ENCODE peak calls at places on chromosomes 13 and 19, in five cellular contexts. R, O, Q, W and T are unnamed samples.

GRCh38 chr19:6354098-6354674 is 7.1 kb upstream of the CLPP start:
- DNase-seq in O (no peak), W (peak), Q (no peak), R (no peak), T (no peak)

GRCh38 chr19:36182612-36183454 is 30.6 kb upstream of the COX7A1 start:
- DNase-seq in O (no peak), R (peak), Q (no peak), W (no peak), T (no peak)

GRCh38 chr13:108950333-108951010 is 321.1 kb downstream of the MYO16 start:
- DNase-seq in W (no peak), Q (no peak), O (no peak), R (peak), T (no peak)

GRCh38 chr13:106088094-106088493 is 447.4 kb downstream of the EFNB2 start:
- DNase-seq in W (peak), R (no peak), O (no peak), Q (no peak), T (no peak)

GRCh38 chr19:3612901-3613741 is 6.4 kb upstream of the TBXA2R start:
- DNase-seq in W (no peak), R (no peak), Q (no peak), O (no peak), T (no peak)

GRCh38 chr19:1591421-1592022 is 1.1 kb downstream of the MBD3 start:
- DNase-seq in O (no peak), W (peak), R (no peak), Q (no peak), T (no peak)

GRCh38 chr19:16227837-16228636 is 30.3 kb downstream of the AP1M1 start:
- DNase-seq in O (no peak), Q (no peak), R (no peak), W (no peak), T (no peak)

GRCh38 chr13:98688373-98688772 is 64.1 kb downstream of the SLC15A1 start:
- DNase-seq in W (no peak), R (no peak), O (no peak), Q (no peak), T (no peak)

GRCh38 chr19:10290439-10290875 is 705 bp downstream of the ICAM5 start:
- DNase-seq in R (peak), Q (no peak), O (no peak), W (no peak), T (no peak)

GRCh38 chr19:39826311-39826945 is 7.5 kb downstream of the DYRK1B start:
- DNase-seq in Q (no peak), O (no peak), W (no peak), R (no peak), T (no peak)

GRCh38 chr13:40508112-40508511 is 158.3 kb downstream of the FOXO1 start:
- DNase-seq in Q (no peak), R (peak), W (no peak), O (no peak), T (peak)

GRCh38 chr19:1911995-1912394 is 6.8 kb downstream of the ADAT3 start:
- DNase-seq in O (no peak), W (no peak), R (no peak), Q (no peak), T (no peak)

GRCh38 chr13:88246239-88246638 is 575.1 kb downstream of the SLITRK5 start:
- DNase-seq in W (no peak), R (no peak), Q (no peak), O (no peak), T (no peak)

GRCh38 chr19:44476559-44477408 is 23.5 kb downstream of the ZNF180 start:
- DNase-seq in W (peak), Q (no peak), R (no peak), O (no peak), T (no peak)

GRCh38 chr19:19661675-19662251 is 1.7 kb downstream of the ATP13A1 start:
- DNase-seq in W (no peak), O (no peak), R (no peak), Q (no peak), T (no peak)

GRCh38 chr13:75569576-75569975 is 20.0 kb downstream of the UCHL3 start:
- DNase-seq in R (no peak), Q (no peak), W (no peak), O (no peak), T (no peak)

GRCh38 chr19:15129856-15130580 is 22.8 kb downstream of the SYDE1 start:
- DNase-seq in R (no peak), O (peak), W (no peak), Q (no peak), T (no peak)